ENCODE peak calls at places on chromosomes 2 and 18, in ten cellular contexts. V is heart right ventricle, I is H9, X is ovary, R is pancreas, C is kidney, P is PC-3, B is HCT116, O is lung, U is mesendoderm. Q is an unnamed sample.

GRCh38 chr2:127582863-127583861 is 47.7 kb downstream of the MYO7B start:
- DNase-seq in R (no peak), I (no peak), C (no peak), P (no peak), U (no peak), V (no peak), O (no peak), X (no peak), B (no peak), Q (peak; percentile 39)

GRCh38 chr18:62324917-62325805 is at the start of gene TNFRSF11A:
- DNase-seq in P (peak; percentile 71), B (no peak), U (peak; percentile 62), V (peak; percentile 42), O (peak; percentile 39), R (peak; percentile 82), X (no peak), C (peak; percentile 82), I (peak; percentile 77), Q (peak; percentile 69)

GRCh38 chr18:2979027-2979570 is 33.8 kb downstream of the LPIN2 start:
- DNase-seq in C (no peak), I (no peak), P (no peak), X (no peak), O (no peak), U (no peak), V (no peak), R (no peak), B (no peak), Q (no peak)

GRCh38 chr2:72803151-72803550 is 22.7 kb downstream of the EXOC6B start:
- DNase-seq in U (no peak), B (no peak), I (no peak), R (no peak), P (peak; percentile 44), C (no peak), V (no peak), X (no peak), O (no peak), Q (no peak)

GRCh38 chr2:226984461-226985226 is 148.8 kb downstream of the RHBDD1 start:
- DNase-seq in O (no peak), U (peak; percentile 67), B (no peak), X (no peak), V (no peak), C (no peak), I (no peak), P (no peak), R (no peak), Q (no peak)

GRCh38 chr2:8306530-8307351 is 375.1 kb upstream of the ID2 start:
- DNase-seq in R (no peak), X (no peak), O (no peak), U (no peak), C (no peak), P (peak; percentile 93), I (peak; percentile 2), B (no peak), V (no peak), Q (no peak)

GRCh38 chr2:105078906-105079305 is 41.0 kb downstream of the MRPS9 start:
- DNase-seq in X (no peak), C (no peak), R (no peak), B (no peak), U (no peak), P (no peak), V (no peak), I (no peak), O (no peak), Q (no peak)

GRCh38 chr2:217952409-217952808 is 50.4 kb downstream of the TNS1 start:
- DNase-seq in R (no peak), X (peak; percentile 23), B (no peak), U (no peak), I (no peak), O (no peak), C (no peak), V (no peak), P (no peak), Q (no peak)

GRCh38 chr2:170369894-170370293 is 191.9 kb downstream of the MYO3B start:
- DNase-seq in U (peak; percentile 36), I (no peak), X (no peak), O (no peak), P (peak; percentile 79), C (no peak), R (no peak), V (no peak), B (peak; percentile 21), Q (no peak)

GRCh38 chr2:159209341-159210306 is 76.9 kb downstream of the WDSUB1 start:
- DNase-seq in C (no peak), I (no peak), O (no peak), P (no peak), U (no peak), V (no peak), R (no peak), B (no peak), X (no peak), Q (peak; percentile 13)

GRCh38 chr18:50614838-50615237 is 55.0 kb downstream of the MAPK4 start:
- DNase-seq in R (no peak), B (no peak), V (no peak), X (no peak), P (no peak), C (no peak), U (no peak), I (no peak), O (peak; percentile 62), Q (no peak)

GRCh38 chr2:144703852-144704324 is 184.0 kb upstream of the ZEB2 start:
- DNase-seq in I (no peak), X (peak; percentile 20), U (peak; percentile 30), B (peak; percentile 3), R (no peak), P (peak; percentile 78), V (no peak), O (peak; percentile 51), C (no peak), Q (no peak)

GRCh38 chr2:48356701-48357322 is 173.1 kb upstream of the STON1 start:
- DNase-seq in I (no peak), P (no peak), U (no peak), R (no peak), V (no peak), B (no peak), C (no peak), X (no peak), O (no peak), Q (no peak)

GRCh38 chr18:76584414-76585310 is 89.6 kb upstream of the ZNF516 start:
- DNase-seq in U (no peak), R (no peak), P (no peak), V (no peak), X (no peak), O (no peak), B (no peak), C (no peak), I (no peak), Q (no peak)

GRCh38 chr2:16181062-16181740 is 240.9 kb downstream of the MYCN start:
- DNase-seq in V (no peak), I (no peak), C (no peak), B (no peak), O (no peak), R (no peak), X (no peak), P (no peak), U (no peak), Q (no peak)

GRCh38 chr2:16183345-16183744 is 243.0 kb downstream of the MYCN start:
- DNase-seq in V (no peak), X (no peak), U (no peak), C (no peak), P (no peak), B (no peak), I (no peak), R (no peak), O (no peak), Q (no peak)

GRCh38 chr2:16181741-16182090 is 241.4 kb downstream of the MYCN start:
- DNase-seq in U (no peak), I (no peak), P (no peak), B (no peak), O (no peak), C (no peak), R (no peak), X (no peak), V (no peak), Q (no peak)

GRCh38 chr2:16184341-16184890 is 244.1 kb downstream of the MYCN start:
- DNase-seq in O (no peak), V (no peak), I (no peak), R (no peak), U (no peak), C (no peak), P (no peak), B (no peak), X (no peak), Q (no peak)

GRCh38 chr2:16182841-16183240 is 242.5 kb downstream of the MYCN start:
- DNase-seq in V (no peak), U (no peak), R (no peak), B (no peak), I (no peak), P (no peak), X (no peak), C (no peak), O (no peak), Q (no peak)
- H3K4me1 ChIP-seq in V (peaks cover 15% of the 10 kb centered on the region), U (peaks cover 2% of the 10 kb centered on the region), R (no peaks in the 10 kb centered on the region), B (no peaks in the 10 kb centered on the region), I (peaks cover 4% of the 10 kb centered on the region), P (no peaks in the 10 kb centered on the region), X (no peaks in the 10 kb centered on the region), C (no peaks in the 10 kb centered on the region), O (peaks cover 3% of the 10 kb centered on the region), Q (no peaks in the 10 kb centered on the region)

DNA sequence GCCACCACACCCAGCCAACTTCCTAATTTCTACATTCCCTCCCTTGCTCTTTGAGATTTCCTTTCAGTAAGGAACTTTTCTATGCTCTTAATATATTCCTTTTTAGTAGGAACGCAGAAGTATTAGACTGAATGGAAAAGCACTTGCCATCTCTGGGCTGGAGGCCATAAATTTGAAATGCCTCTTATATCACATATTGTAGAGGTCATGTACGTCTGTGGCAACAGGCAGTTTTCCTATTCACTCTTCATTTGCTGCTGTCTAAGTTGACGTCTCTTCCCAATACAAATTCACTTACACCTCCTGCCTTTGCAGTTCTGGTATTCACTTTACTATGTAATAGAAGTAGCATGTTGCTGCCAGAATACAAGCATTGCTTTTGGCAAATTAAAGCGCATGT is 34.8 kb downstream of the MGAT4A start:
- DNase-seq in O (no peak), R (no peak), B (no peak), X (no peak), V (no peak), C (no peak), I (no peak), P (no peak), U (no peak), Q (no peak)
- H3K4me1 ChIP-seq in O (peaks cover 16% of the 10 kb centered on the region), R (peaks cover 26% of the 10 kb centered on the region), B (no peaks in the 10 kb centered on the region), X (no peaks in the 10 kb centered on the region), V (peaks cover 29% of the 10 kb centered on the region), C (peaks cover 3% of the 10 kb centered on the region), I (no peaks in the 10 kb centered on the region), P (peaks cover 31% of the 10 kb centered on the region), U (no peaks in the 10 kb centered on the region), Q (peaks cover 81% of the 10 kb centered on the region)

GRCh38 chr18:7459851-7460774 is 107.0 kb upstream of the PTPRM start:
- DNase-seq in I (no peak), B (no peak), U (no peak), V (peak; percentile 50), P (no peak), R (no peak), C (no peak), X (no peak), O (no peak), Q (no peak)
- H3K4me1 ChIP-seq in I (no peaks in the 10 kb centered on the region), B (no peaks in the 10 kb centered on the region), U (no peaks in the 10 kb centered on the region), V (peaks cover 13% of the 10 kb centered on the region), P (no peaks in the 10 kb centered on the region), R (no peaks in the 10 kb centered on the region), C (no peaks in the 10 kb centered on the region), X (peaks cover 4% of the 10 kb centered on the region), O (peaks cover 6% of the 10 kb centered on the region), Q (no peaks in the 10 kb centered on the region)

GRCh38 chr2:35858216-35858615 is 497.4 kb upstream of the CRIM1 start:
- DNase-seq in R (no peak), I (no peak), P (no peak), B (no peak), V (no peak), U (no peak), O (no peak), X (no peak), C (no peak), Q (no peak)

GRCh38 chr2:35857541-35857940 is 498.0 kb upstream of the CRIM1 start:
- DNase-seq in P (no peak), C (no peak), B (no peak), X (no peak), I (no peak), V (no peak), O (no peak), U (no peak), R (no peak), Q (no peak)
- H3K4me1 ChIP-seq in P (no peaks in the 10 kb centered on the region), C (no peaks in the 10 kb centered on the region), B (no peaks in the 10 kb centered on the region), X (no peaks in the 10 kb centered on the region), I (no peaks in the 10 kb centered on the region), V (no peaks in the 10 kb centered on the region), O (no peaks in the 10 kb centered on the region), U (peaks cover 2% of the 10 kb centered on the region), R (no peaks in the 10 kb centered on the region), Q (no peaks in the 10 kb centered on the region)